ENCODE peak calls at places on chromosomes 7 and 10, in ten cellular contexts. X, H, W, Y, E, K, Q, D, S and C are unnamed samples.

GRCh38 chr10:103986360-103986759 is 19.4 kb downstream of the SLK start:
- DNase-seq in S (no peak), D (no peak), X (no peak), K (peak; percentile 42), E (no peak), W (no peak), Q (no peak), H (no peak), Y (no peak), C (no peak)

GRCh38 chr7:130258494-130259078 is 8.1 kb upstream of the CPA2 start:
- DNase-seq in Q (no peak), S (no peak), H (no peak), E (no peak), Y (no peak), W (no peak), X (no peak), K (no peak), D (no peak), C (no peak)

GRCh38 chr7:97064972-97065587 is 40.4 kb upstream of the DLX5 start:
- DNase-seq in S (no peak), Y (no peak), E (peak; percentile 73), K (peak; percentile 9), W (peak; percentile 62), D (no peak), H (peak; percentile 38), X (peak; percentile 68), Q (no peak), C (peak; percentile 55)

GRCh38 chr10:76086571-76087260 is 655.3 kb downstream of the LRMDA start:
- DNase-seq in D (no peak), Y (no peak), E (peak; percentile 48), S (no peak), H (peak; percentile 48), K (no peak), W (peak; percentile 85), X (peak; percentile 80), Q (no peak), C (peak; percentile 12)

GRCh38 chr7:157309990-157310668 is 26.7 kb upstream of the DNAJB6 start:
- DNase-seq in K (no peak), Q (no peak), D (no peak), W (peak; percentile 92), X (peak; percentile 89), S (no peak), Y (no peak), E (no peak), H (peak; percentile 82), C (no peak)

GRCh38 chr7:19491821-19492452 is 216.9 kb downstream of the POLR1F start:
- DNase-seq in K (peak; percentile 4), H (peak; percentile 15), D (no peak), E (peak; percentile 39), S (no peak), W (no peak), X (peak; percentile 62), Q (no peak), Y (no peak), C (peak; percentile 4)

GRCh38 chr10:35212856-35213255 is 86.2 kb downstream of the CREM start:
- DNase-seq in Y (no peak), K (no peak), W (peak; percentile 53), S (no peak), H (no peak), D (no peak), Q (no peak), X (no peak), E (no peak), C (no peak)

GRCh38 chr7:128827248-128827958 is 2.8 kb upstream of the FLNC start:
- DNase-seq in D (no peak), Y (peak; percentile 84), W (peak; percentile 80), H (no peak), X (peak; percentile 74), E (no peak), K (no peak), S (peak; percentile 59), Q (peak; percentile 62), C (no peak)

GRCh38 chr10:56973766-56974165 is 612.7 kb upstream of the ZWINT start:
- DNase-seq in K (no peak), S (no peak), X (no peak), E (no peak), H (no peak), W (no peak), D (no peak), Q (no peak), Y (no peak), C (no peak)

GRCh38 chr10:109889867-109890266 is 33.4 kb downstream of the XPNPEP1 start:
- DNase-seq in Q (no peak), W (no peak), K (no peak), D (no peak), X (peak; percentile 77), H (peak; percentile 38), Y (no peak), E (no peak), S (no peak), C (no peak)

GRCh38 chr10:119762805-119763798 is 37.3 kb downstream of the INPP5F start:
- DNase-seq in E (no peak), X (no peak), Y (no peak), S (no peak), H (no peak), K (no peak), D (no peak), Q (no peak), W (no peak), C (no peak)

GRCh38 chr10:101612872-101613271 is 24.8 kb downstream of the DPCD start:
- DNase-seq in Q (no peak), H (no peak), X (no peak), D (no peak), S (no peak), Y (no peak), W (no peak), E (no peak), K (no peak), C (no peak)

GRCh38 chr10:1215862-1216575 is 159.8 kb downstream of the WDR37 start:
- DNase-seq in Q (no peak), D (no peak), W (no peak), X (no peak), H (no peak), S (no peak), Y (no peak), E (no peak), K (no peak), C (no peak)

GRCh38 chr10:131474426-131474825 is 162.9 kb upstream of the TCERG1L start:
- DNase-seq in E (no peak), Y (no peak), K (no peak), H (no peak), D (no peak), S (no peak), W (no peak), Q (no peak), X (no peak), C (no peak)

GRCh38 chr10:74799840-74800239 is 26.6 kb upstream of the KAT6B start:
- DNase-seq in Q (no peak), X (peak; percentile 77), S (no peak), H (peak; percentile 63), W (no peak), E (no peak), K (no peak), Y (no peak), D (no peak), C (no peak)

GRCh38 chr10:112288526-112288925 is 5.3 kb downstream of the TECTB start:
- DNase-seq in H (no peak), S (no peak), W (no peak), Y (no peak), E (no peak), Q (no peak), K (no peak), D (no peak), X (no peak), C (no peak)

GRCh38 chr7:1844956-1845390 is 174.9 kb downstream of the ELFN1 start:
- DNase-seq in K (no peak), D (no peak), Q (peak; percentile 7), E (no peak), S (peak; percentile 61), X (no peak), W (peak; percentile 45), H (no peak), Y (peak; percentile 89), C (no peak)

GRCh38 chr7:98232799-98233198 is 19.2 kb downstream of the TECPR1 start:
- DNase-seq in S (peak; percentile 60), Q (no peak), Y (no peak), K (no peak), D (no peak), E (no peak), H (no peak), X (no peak), W (no peak), C (no peak)

GRCh38 chr7:70316745-70317144 is 718.5 kb downstream of the AUTS2 start:
- DNase-seq in D (no peak), W (no peak), E (no peak), Q (no peak), X (no peak), K (no peak), Y (no peak), H (no peak), S (no peak), C (no peak)

GRCh38 chr7:55240418-55241142 is 124.6 kb upstream of the LANCL2 start:
- DNase-seq in X (no peak), Y (no peak), K (no peak), E (no peak), W (no peak), Q (no peak), D (no peak), H (no peak), S (no peak), C (no peak)

GRCh38 chr7:41003031-41003925 is 699.6 kb downstream of the INHBA start:
- DNase-seq in S (no peak), X (peak; percentile 66), E (peak; percentile 1), K (no peak), Q (peak; percentile 37), H (no peak), W (peak; percentile 90), D (peak; percentile 30), Y (no peak), C (peak; percentile 8)